ENCODE peak calls at places on chromosomes 2 and 18, in four cellular contexts. I is Panc1, V is K562, S is HepG2. O is an unnamed sample.

GRCh38 chr2:128568106-128568505 is 249.4 kb upstream of the HS6ST1 start:
- DNase-seq in V (no peak), S (no peak), I (no peak), O (no peak)

GRCh38 chr2:240322231-240322955 is 113.1 kb upstream of the GPC1 start:
- DNase-seq in I (no peak), S (no peak), V (no peak), O (no peak)

GRCh38 chr2:146806295-146807005 is 1038.4 kb upstream of the ACVR2A start:
- DNase-seq in I (no peak), V (no peak), S (no peak), O (no peak)

GRCh38 chr2:104834431-104834830 is 19.5 kb upstream of the POU3F3 start:
- DNase-seq in I (no peak), V (no peak), S (no peak), O (no peak)

GRCh38 chr18:76886112-76886511 is 63.8 kb downstream of the ZNF236 start:
- DNase-seq in V (no peak), I (no peak), S (no peak), O (no peak)

GRCh38 chr18:2758309-2758708 is 88.5 kb upstream of the EMILIN2 start:
- DNase-seq in V (no peak), I (no peak), S (no peak), O (no peak)

GRCh38 chr2:48512071-48512470 is 17.9 kb upstream of the STON1 start:
- DNase-seq in I (no peak), S (no peak), V (no peak), O (no peak)

GRCh38 chr2:38806001-38806400 is 28.0 kb downstream of the GEMIN6 start:
- DNase-seq in I (no peak), S (no peak), V (no peak), O (no peak)

GRCh38 chr2:96144481-96145027 is 686 bp downstream of the DUSP2 start:
- DNase-seq in I (no peak), V (no peak), S (no peak), O (no peak)

GRCh38 chr2:108534577-108535379 is 508 bp downstream of the LIMS1 start:
- DNase-seq in V (no peak), I (no peak), S (peak; percentile 43), O (no peak)

GRCh38 chr2:69946351-69947077 is 14.9 kb downstream of the ASPRV1 start:
- DNase-seq in I (peak; percentile 83), S (peak; percentile 82), V (peak; percentile 67), O (peak; percentile 30)
- TF ChIP-seq SIN3A in I (no peak), S (no peak), V (no peak), O (no peak)

GRCh38 chr2:228597032-228597431 is 415.5 kb upstream of the SPHKAP start:
- DNase-seq in I (no peak), V (no peak), S (no peak), O (no peak)
- TF ChIP-seq SIN3A in I (no peak), V (no peak), S (no peak), O (no peak)

DNA sequence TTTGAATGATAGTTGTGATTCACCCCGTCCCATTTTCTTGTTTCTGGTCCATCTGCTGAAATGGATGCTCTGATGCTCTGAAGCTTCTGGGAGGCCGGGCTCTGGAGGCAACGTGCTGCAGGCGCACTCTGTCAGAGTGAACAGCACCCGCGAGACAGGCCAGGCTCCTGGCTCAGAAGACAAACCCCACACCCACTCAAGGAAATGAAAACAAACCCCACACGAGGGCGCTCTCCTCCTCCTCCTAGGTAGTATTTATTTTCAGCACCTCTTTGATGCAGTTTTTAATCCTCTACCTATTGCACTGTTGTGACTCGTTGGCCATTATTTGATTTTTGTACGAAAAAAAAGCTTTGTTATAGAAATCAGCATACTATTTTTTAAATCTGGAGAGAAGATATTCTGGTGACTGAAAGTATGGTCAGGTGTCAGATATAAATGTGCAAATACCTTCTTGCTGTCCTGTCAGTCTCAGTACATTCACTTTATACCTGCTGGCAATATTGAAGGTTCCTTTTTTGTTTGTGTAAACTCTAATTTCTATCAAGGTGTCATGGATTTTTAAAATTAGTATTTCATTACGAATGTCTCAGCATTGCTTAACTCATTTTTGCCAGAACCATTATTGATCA is 10.3 kb upstream of the CHST10 start:
- DNase-seq in I (no peak), V (peak; percentile 45), S (peak; percentile 24), O (no peak)
- TF ChIP-seq SIN3A in I (no peak), V (no peak), S (no peak), O (no peak)

GRCh38 chr2:52934354-52934898 is 833.2 kb upstream of the CHAC2 start:
- DNase-seq in S (peak; percentile 2), I (peak; percentile 67), V (no peak), O (peak; percentile 46)
- TF ChIP-seq SIN3A in S (no peak), I (no peak), V (no peak), O (no peak)

GRCh38 chr2:43217228-43218220 is 8.9 kb downstream of the ZFP36L2 start:
- DNase-seq in I (no peak), V (no peak), S (no peak), O (no peak)

GRCh38 chr2:43216629-43217028 is 9.8 kb downstream of the ZFP36L2 start:
- DNase-seq in S (no peak), V (no peak), I (no peak), O (no peak)

GRCh38 chr2:43219383-43220228 is 6.8 kb downstream of the ZFP36L2 start:
- DNase-seq in I (peak; percentile 77), V (peak; percentile 94), S (peak; percentile 87), O (peak; percentile 80)

GRCh38 chr2:43218550-43219382 is 7.6 kb downstream of the ZFP36L2 start:
- DNase-seq in S (peak; percentile 76), V (no peak), I (no peak), O (no peak)

GRCh38 chr2:43218221-43218549 is 8.2 kb downstream of the ZFP36L2 start:
- DNase-seq in I (no peak), V (no peak), S (no peak), O (no peak)
- TF ChIP-seq SIN3A in I (no peak), V (no peak), S (no peak), O (no peak)

GRCh38 chr18:23136326-23137092 is 1.2 kb downstream of the CABLES1 start:
- DNase-seq in I (no peak), V (no peak), S (no peak), O (no peak)
- TF ChIP-seq SIN3A in I (peak; percentile 11), V (no peak), S (peak; percentile 18), O (no peak)

GRCh38 chr2:14081526-14081925 is 551.0 kb upstream of the LRATD1 start:
- DNase-seq in I (no peak), V (no peak), S (no peak), O (no peak)
- TF ChIP-seq SIN3A in I (no peak), V (no peak), S (no peak), O (no peak)

O was measured in GM12878.